ENCODE peak calls at places on chromosomes 6 and 20, in eight cellular contexts. One of them, this sample, is unnamed.
A peak's percentile ranks its signal among the peaks of the same experiment; 100 is the strongest.

GRCh38 chr6:112665815-112666214 is 318.7 kb downstream of the RFPL4B start:
- DNase-seq in fibroblast of mammary gland: peak; percentile 75
- DNase-seq in upper lobe of right lung: no peak
- DNase-seq in BJ: peak; percentile 37
- DNase-seq in esophagus squamous epithelium: no peak
- DNase-seq in PC-3: peak; percentile 41
- DNase-seq in cardiac fibroblast: peak; percentile 8
- DNase-seq in choroid plexus epithelial cell: peak; percentile 57
- DNase-seq in this sample: peak; percentile 10

GRCh38 chr6:95127266-95127665 is 450.1 kb upstream of the MANEA start:
- DNase-seq in fibroblast of mammary gland: no peak
- DNase-seq in upper lobe of right lung: no peak
- DNase-seq in BJ: no peak
- DNase-seq in esophagus squamous epithelium: no peak
- DNase-seq in PC-3: no peak
- DNase-seq in cardiac fibroblast: no peak
- DNase-seq in choroid plexus epithelial cell: no peak
- DNase-seq in this sample: no peak

GRCh38 chr6:166381733-166382499 is 824 bp downstream of the MPC1 start:
- DNase-seq in fibroblast of mammary gland: peak; percentile 51
- DNase-seq in upper lobe of right lung: peak; percentile 93
- DNase-seq in BJ: no peak
- DNase-seq in esophagus squamous epithelium: no peak
- DNase-seq in PC-3: peak; percentile 72
- DNase-seq in cardiac fibroblast: peak; percentile 52
- DNase-seq in choroid plexus epithelial cell: peak; percentile 56
- DNase-seq in this sample: peak; percentile 56

GRCh38 chr6:117585647-117586046 is 16.7 kb downstream of the GOPC start:
- DNase-seq in fibroblast of mammary gland: no peak
- DNase-seq in upper lobe of right lung: no peak
- DNase-seq in BJ: no peak
- DNase-seq in esophagus squamous epithelium: no peak
- DNase-seq in PC-3: no peak
- DNase-seq in cardiac fibroblast: no peak
- DNase-seq in choroid plexus epithelial cell: no peak
- DNase-seq in this sample: no peak

GRCh38 chr6:1912731-1913130 is 303.0 kb downstream of the FOXC1 start:
- DNase-seq in fibroblast of mammary gland: no peak
- DNase-seq in upper lobe of right lung: no peak
- DNase-seq in BJ: no peak
- DNase-seq in esophagus squamous epithelium: no peak
- DNase-seq in PC-3: peak; percentile 53
- DNase-seq in cardiac fibroblast: no peak
- DNase-seq in choroid plexus epithelial cell: no peak
- DNase-seq in this sample: no peak

GRCh38 chr20:63475209-63475608 is 2.8 kb upstream of the KCNQ2 start:
- DNase-seq in fibroblast of mammary gland: peak; percentile 13
- DNase-seq in upper lobe of right lung: no peak
- DNase-seq in BJ: no peak
- DNase-seq in esophagus squamous epithelium: no peak
- DNase-seq in PC-3: no peak
- DNase-seq in cardiac fibroblast: peak; percentile 33
- DNase-seq in choroid plexus epithelial cell: peak; percentile 47
- DNase-seq in this sample: peak; percentile 14

GRCh38 chr20:5078399-5078958 is 41.3 kb downstream of the PCNA start:
- DNase-seq in fibroblast of mammary gland: peak; percentile 63
- DNase-seq in upper lobe of right lung: peak; percentile 78
- DNase-seq in BJ: no peak
- DNase-seq in esophagus squamous epithelium: peak; percentile 48
- DNase-seq in PC-3: peak; percentile 33
- DNase-seq in cardiac fibroblast: peak; percentile 58
- DNase-seq in choroid plexus epithelial cell: peak; percentile 16
- DNase-seq in this sample: peak; percentile 73

GRCh38 chr6:25991785-25992412 is 29.3 kb downstream of the TRIM38 start:
- DNase-seq in fibroblast of mammary gland: peak; percentile 58
- DNase-seq in upper lobe of right lung: peak; percentile 92
- DNase-seq in BJ: no peak
- DNase-seq in esophagus squamous epithelium: no peak
- DNase-seq in PC-3: peak; percentile 48
- DNase-seq in cardiac fibroblast: peak; percentile 57
- DNase-seq in choroid plexus epithelial cell: peak; percentile 69
- DNase-seq in this sample: peak; percentile 57

GRCh38 chr6:167941822-167942221 is 55.6 kb upstream of the KIF25 start:
- DNase-seq in fibroblast of mammary gland: no peak
- DNase-seq in upper lobe of right lung: no peak
- DNase-seq in BJ: no peak
- DNase-seq in esophagus squamous epithelium: no peak
- DNase-seq in PC-3: no peak
- DNase-seq in cardiac fibroblast: no peak
- DNase-seq in choroid plexus epithelial cell: no peak
- DNase-seq in this sample: no peak

GRCh38 chr20:49281059-49281912 is 3.4 kb upstream of the ZNFX1 start:
- DNase-seq in fibroblast of mammary gland: peak; percentile 61
- DNase-seq in upper lobe of right lung: no peak
- DNase-seq in BJ: no peak
- DNase-seq in esophagus squamous epithelium: no peak
- DNase-seq in PC-3: peak; percentile 31
- DNase-seq in cardiac fibroblast: no peak
- DNase-seq in choroid plexus epithelial cell: peak; percentile 70
- DNase-seq in this sample: no peak

GRCh38 chr6:142886431-142887170 is 58.4 kb downstream of the HIVEP2 start:
- DNase-seq in fibroblast of mammary gland: peak; percentile 75
- DNase-seq in upper lobe of right lung: no peak
- DNase-seq in BJ: no peak
- DNase-seq in esophagus squamous epithelium: no peak
- DNase-seq in PC-3: peak; percentile 52
- DNase-seq in cardiac fibroblast: peak; percentile 71
- DNase-seq in choroid plexus epithelial cell: peak; percentile 80
- DNase-seq in this sample: peak; percentile 68

GRCh38 chr20:58001381-58001780 is 227.1 kb downstream of the ANKRD60 start:
- DNase-seq in fibroblast of mammary gland: no peak
- DNase-seq in upper lobe of right lung: no peak
- DNase-seq in BJ: no peak
- DNase-seq in esophagus squamous epithelium: no peak
- DNase-seq in PC-3: no peak
- DNase-seq in cardiac fibroblast: no peak
- DNase-seq in choroid plexus epithelial cell: peak; percentile 47
- DNase-seq in this sample: no peak

GRCh38 chr20:14481863-14482262 is 144.5 kb upstream of the FLRT3 start:
- DNase-seq in fibroblast of mammary gland: peak; percentile 81
- DNase-seq in upper lobe of right lung: no peak
- DNase-seq in BJ: peak; percentile 53
- DNase-seq in esophagus squamous epithelium: no peak
- DNase-seq in PC-3: peak; percentile 86
- DNase-seq in cardiac fibroblast: peak; percentile 46
- DNase-seq in choroid plexus epithelial cell: peak; percentile 84
- DNase-seq in this sample: peak; percentile 90

GRCh38 chr20:38805502-38805957 is at the start of gene PPP1R16B:
- DNase-seq in fibroblast of mammary gland: no peak
- DNase-seq in upper lobe of right lung: peak; percentile 75
- DNase-seq in BJ: no peak
- DNase-seq in esophagus squamous epithelium: no peak
- DNase-seq in PC-3: no peak
- DNase-seq in cardiac fibroblast: no peak
- DNase-seq in choroid plexus epithelial cell: no peak
- DNase-seq in this sample: no peak

GRCh38 chr6:43951063-43951755 is 176.0 kb downstream of the MRPL14 start:
- DNase-seq in fibroblast of mammary gland: peak; percentile 35
- DNase-seq in upper lobe of right lung: peak; percentile 77
- DNase-seq in BJ: no peak
- DNase-seq in esophagus squamous epithelium: no peak
- DNase-seq in PC-3: peak; percentile 29
- DNase-seq in cardiac fibroblast: peak; percentile 64
- DNase-seq in choroid plexus epithelial cell: peak; percentile 53
- DNase-seq in this sample: no peak

GRCh38 chr6:132764370-132764769 is 6.7 kb upstream of the VNN2 start:
- DNase-seq in fibroblast of mammary gland: peak; percentile 74
- DNase-seq in upper lobe of right lung: no peak
- DNase-seq in BJ: peak; percentile 41
- DNase-seq in esophagus squamous epithelium: no peak
- DNase-seq in PC-3: peak; percentile 92
- DNase-seq in cardiac fibroblast: peak; percentile 89
- DNase-seq in choroid plexus epithelial cell: peak; percentile 67
- DNase-seq in this sample: peak; percentile 89

GRCh38 chr6:132763269-132763668 is 5.6 kb upstream of the VNN2 start:
- DNase-seq in fibroblast of mammary gland: no peak
- DNase-seq in upper lobe of right lung: no peak
- DNase-seq in BJ: no peak
- DNase-seq in esophagus squamous epithelium: no peak
- DNase-seq in PC-3: no peak
- DNase-seq in cardiac fibroblast: no peak
- DNase-seq in choroid plexus epithelial cell: no peak
- DNase-seq in this sample: no peak

GRCh38 chr6:132765560-132765959 is 7.9 kb upstream of the VNN2 start:
- DNase-seq in fibroblast of mammary gland: no peak
- DNase-seq in upper lobe of right lung: no peak
- DNase-seq in BJ: no peak
- DNase-seq in esophagus squamous epithelium: no peak
- DNase-seq in PC-3: no peak
- DNase-seq in cardiac fibroblast: no peak
- DNase-seq in choroid plexus epithelial cell: no peak
- DNase-seq in this sample: no peak

DNA sequence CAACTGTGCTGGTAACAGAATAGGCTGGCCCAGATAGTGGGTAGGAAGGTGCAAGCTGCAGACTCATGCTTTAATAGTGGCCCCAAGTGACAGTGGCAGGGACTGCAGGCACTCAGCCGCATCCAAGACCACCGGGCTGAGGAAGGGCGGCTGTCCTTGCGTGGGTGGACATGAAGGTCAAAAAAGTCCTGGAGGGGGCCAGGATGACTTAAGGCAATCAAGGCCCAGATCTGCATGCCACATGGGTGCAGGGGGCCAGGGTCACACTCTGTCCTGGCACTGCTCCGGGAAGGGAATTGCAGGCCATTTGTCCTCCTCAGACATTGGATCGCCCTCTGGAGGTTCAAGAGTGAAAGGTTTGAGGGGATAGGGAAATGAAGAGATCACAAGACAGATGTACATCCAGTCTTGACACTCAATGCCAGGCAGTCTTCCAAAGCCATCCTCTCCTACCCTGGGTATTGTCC is 10.4 kb upstream of the VNN2 start:
- DNase-seq in fibroblast of mammary gland: peak; percentile 10
- DNase-seq in upper lobe of right lung: peak; percentile 74
- DNase-seq in BJ: no peak
- DNase-seq in esophagus squamous epithelium: no peak
- DNase-seq in PC-3: peak; percentile 69
- DNase-seq in cardiac fibroblast: peak; percentile 10
- DNase-seq in choroid plexus epithelial cell: peak; percentile 14
- DNase-seq in this sample: no peak
- TF ChIP-seq CTCF in fibroblast of mammary gland: peak; percentile 17
- TF ChIP-seq CTCF in upper lobe of right lung: peak; percentile 56
- TF ChIP-seq CTCF in BJ: peak; percentile 12
- TF ChIP-seq CTCF in esophagus squamous epithelium: peak; percentile 33
- TF ChIP-seq CTCF in PC-3: peak; percentile 89
- TF ChIP-seq CTCF in cardiac fibroblast: peak; percentile 38
- TF ChIP-seq CTCF in choroid plexus epithelial cell: no peak
- TF ChIP-seq CTCF in this sample: peak; percentile 7

DNA sequence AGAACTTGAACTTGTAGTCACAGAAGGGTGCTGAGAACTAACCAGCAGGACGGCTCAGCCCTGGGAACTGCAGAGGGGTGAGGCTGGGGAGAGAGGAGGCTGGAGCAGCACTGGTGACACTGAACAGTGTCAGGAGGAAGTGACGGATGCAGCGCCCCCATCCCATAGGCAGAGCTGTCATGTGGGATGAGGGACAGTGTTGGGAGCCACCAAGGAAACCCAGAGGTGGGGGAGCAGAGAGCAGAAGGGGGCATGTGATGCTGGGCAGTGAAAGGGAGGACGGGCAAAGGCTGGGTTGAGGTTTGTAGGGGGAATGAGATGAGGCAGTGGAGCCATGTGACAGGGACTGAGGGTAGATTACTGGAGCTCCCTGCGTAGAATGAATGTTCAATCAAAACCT is 2.1 kb downstream of the HLA-DPB1 start:
- DNase-seq in fibroblast of mammary gland: no peak
- DNase-seq in upper lobe of right lung: no peak
- DNase-seq in BJ: no peak
- DNase-seq in esophagus squamous epithelium: no peak
- DNase-seq in PC-3: no peak
- DNase-seq in cardiac fibroblast: no peak
- DNase-seq in choroid plexus epithelial cell: no peak
- DNase-seq in this sample: no peak
- H3K4me3 ChIP-seq in fibroblast of mammary gland: no peak overlapping the region
- H3K4me3 ChIP-seq in upper lobe of right lung: peak overlapping the region; percentile 21
- H3K4me3 ChIP-seq in BJ: no peak overlapping the region
- H3K4me3 ChIP-seq in esophagus squamous epithelium: peak overlapping the region; percentile 21
- H3K4me3 ChIP-seq in PC-3: no peak overlapping the region
- H3K4me3 ChIP-seq in cardiac fibroblast: no peak overlapping the region
- H3K4me3 ChIP-seq in choroid plexus epithelial cell: no peak overlapping the region
- H3K4me3 ChIP-seq in this sample: no peak overlapping the region

GRCh38 chr6:154705471-154706113 is 27.6 kb upstream of the SCAF8 start:
- DNase-seq in fibroblast of mammary gland: peak; percentile 20
- DNase-seq in upper lobe of right lung: no peak
- DNase-seq in BJ: no peak
- DNase-seq in esophagus squamous epithelium: no peak
- DNase-seq in PC-3: peak; percentile 5
- DNase-seq in cardiac fibroblast: peak; percentile 40
- DNase-seq in choroid plexus epithelial cell: peak; percentile 30
- DNase-seq in this sample: peak; percentile 30
- TF ChIP-seq CTCF in fibroblast of mammary gland: peak; percentile 3
- TF ChIP-seq CTCF in upper lobe of right lung: no peak
- TF ChIP-seq CTCF in BJ: no peak
- TF ChIP-seq CTCF in esophagus squamous epithelium: no peak
- TF ChIP-seq CTCF in PC-3: peak; percentile 23
- TF ChIP-seq CTCF in cardiac fibroblast: no peak
- TF ChIP-seq CTCF in choroid plexus epithelial cell: peak; percentile 26
- TF ChIP-seq CTCF in this sample: peak; percentile 9

GRCh38 chr20:52490715-52491430 is 299.3 kb upstream of the ZFP64 start:
- DNase-seq in fibroblast of mammary gland: peak; percentile 51
- DNase-seq in upper lobe of right lung: no peak
- DNase-seq in BJ: peak; percentile 83
- DNase-seq in esophagus squamous epithelium: no peak
- DNase-seq in PC-3: peak; percentile 14
- DNase-seq in cardiac fibroblast: peak; percentile 82
- DNase-seq in choroid plexus epithelial cell: peak; percentile 86
- DNase-seq in this sample: peak; percentile 23

GRCh38 chr20:52497731-52498130 is 306.2 kb upstream of the ZFP64 start:
- DNase-seq in fibroblast of mammary gland: peak; percentile 10
- DNase-seq in upper lobe of right lung: no peak
- DNase-seq in BJ: peak; percentile 11
- DNase-seq in esophagus squamous epithelium: no peak
- DNase-seq in PC-3: no peak
- DNase-seq in cardiac fibroblast: peak; percentile 55
- DNase-seq in choroid plexus epithelial cell: peak; percentile 38
- DNase-seq in this sample: no peak

GRCh38 chr20:52494244-52494643 is 302.7 kb upstream of the ZFP64 start:
- DNase-seq in fibroblast of mammary gland: peak; percentile 87
- DNase-seq in upper lobe of right lung: no peak
- DNase-seq in BJ: peak; percentile 91
- DNase-seq in esophagus squamous epithelium: no peak
- DNase-seq in PC-3: peak; percentile 61
- DNase-seq in cardiac fibroblast: peak; percentile 81
- DNase-seq in choroid plexus epithelial cell: peak; percentile 86
- DNase-seq in this sample: peak; percentile 48

GRCh38 chr20:52496191-52496590 is 304.6 kb upstream of the ZFP64 start:
- DNase-seq in fibroblast of mammary gland: no peak
- DNase-seq in upper lobe of right lung: no peak
- DNase-seq in BJ: no peak
- DNase-seq in esophagus squamous epithelium: no peak
- DNase-seq in PC-3: no peak
- DNase-seq in cardiac fibroblast: no peak
- DNase-seq in choroid plexus epithelial cell: no peak
- DNase-seq in this sample: no peak

GRCh38 chr20:52493177-52493711 is 301.7 kb upstream of the ZFP64 start:
- DNase-seq in fibroblast of mammary gland: peak; percentile 29
- DNase-seq in upper lobe of right lung: no peak
- DNase-seq in BJ: peak; percentile 33
- DNase-seq in esophagus squamous epithelium: no peak
- DNase-seq in PC-3: no peak
- DNase-seq in cardiac fibroblast: peak; percentile 70
- DNase-seq in choroid plexus epithelial cell: peak; percentile 9
- DNase-seq in this sample: peak; percentile 7
- H3K4me3 ChIP-seq in fibroblast of mammary gland: no peak overlapping the region
- H3K4me3 ChIP-seq in upper lobe of right lung: no peak overlapping the region
- H3K4me3 ChIP-seq in BJ: no peak overlapping the region
- H3K4me3 ChIP-seq in esophagus squamous epithelium: peak overlapping the region; percentile 48
- H3K4me3 ChIP-seq in PC-3: no peak overlapping the region
- H3K4me3 ChIP-seq in cardiac fibroblast: peak overlapping the region; percentile 13
- H3K4me3 ChIP-seq in choroid plexus epithelial cell: no peak overlapping the region
- H3K4me3 ChIP-seq in this sample: peak overlapping the region; percentile 5